ENCODE peak calls at places on chromosomes 6 and 20, in six cellular contexts. One of them, this sample, is unnamed.
A peak's percentile ranks its signal among the peaks of the same experiment; 100 is the strongest.

GRCh38 chr20:58436868-58437645 is 48.0 kb downstream of the VAPB start:
- DNase-seq in putamen: no peak
- DNase-seq in NCI-H446: no peak
- DNase-seq in occipital lobe: no peak
- DNase-seq in NCI-H748 treated with DMSO at 0.1 percent for 48 hours: no peak
- DNase-seq in CD14-positive monocyte: no peak
- DNase-seq in this sample: no peak

GRCh38 chr6:46704562-46704961 is 16.9 kb downstream of the TDRD6 start:
- DNase-seq in NCI-H748 treated with DMSO at 0.1 percent for 48 hours: no peak
- DNase-seq in putamen: peak; percentile 27
- DNase-seq in occipital lobe: no peak
- DNase-seq in NCI-H446: no peak
- DNase-seq in CD14-positive monocyte: no peak
- DNase-seq in this sample: no peak

GRCh38 chr6:53294095-53294494 is 54.7 kb downstream of the ELOVL5 start:
- DNase-seq in putamen: no peak
- DNase-seq in NCI-H446: no peak
- DNase-seq in occipital lobe: no peak
- DNase-seq in NCI-H748 treated with DMSO at 0.1 percent for 48 hours: no peak
- DNase-seq in CD14-positive monocyte: no peak
- DNase-seq in this sample: no peak

GRCh38 chr6:165229216-165229615 is 80.2 kb downstream of the C6orf118 start:
- DNase-seq in CD14-positive monocyte: no peak
- DNase-seq in NCI-H748 treated with DMSO at 0.1 percent for 48 hours: no peak
- DNase-seq in putamen: no peak
- DNase-seq in NCI-H446: no peak
- DNase-seq in occipital lobe: no peak
- DNase-seq in this sample: no peak

GRCh38 chr6:72944660-72945059 is 280.6 kb downstream of the KHDC1L start:
- DNase-seq in putamen: no peak
- DNase-seq in NCI-H446: no peak
- DNase-seq in occipital lobe: no peak
- DNase-seq in NCI-H748 treated with DMSO at 0.1 percent for 48 hours: no peak
- DNase-seq in CD14-positive monocyte: no peak
- DNase-seq in this sample: no peak

GRCh38 chr6:35452186-35453090 is at the start of gene FANCE:
- DNase-seq in NCI-H748 treated with DMSO at 0.1 percent for 48 hours: peak; percentile 90
- DNase-seq in CD14-positive monocyte: peak; percentile 95
- DNase-seq in putamen: peak; percentile 84
- DNase-seq in occipital lobe: peak; percentile 82
- DNase-seq in NCI-H446: peak; percentile 94
- DNase-seq in this sample: peak; percentile 90

GRCh38 chr6:161162722-161163121 is 111.1 kb downstream of the AGPAT4 start:
- DNase-seq in CD14-positive monocyte: no peak
- DNase-seq in NCI-H446: no peak
- DNase-seq in putamen: no peak
- DNase-seq in NCI-H748 treated with DMSO at 0.1 percent for 48 hours: no peak
- DNase-seq in occipital lobe: no peak
- DNase-seq in this sample: no peak

GRCh38 chr6:116145786-116146675 is 20.1 kb upstream of the COL10A1 start:
- DNase-seq in putamen: no peak
- DNase-seq in occipital lobe: no peak
- DNase-seq in CD14-positive monocyte: no peak
- DNase-seq in NCI-H748 treated with DMSO at 0.1 percent for 48 hours: no peak
- DNase-seq in NCI-H446: no peak
- DNase-seq in this sample: no peak

This sample was measured in NCI-H1105.